ENCODE peak calls at places on chromosomes 11 and 22, in six cellular contexts. Y, F, C, I, W and Z are unnamed samples. For H3K36me3, the result is how much of the 10 kb centered on the place peaks cover.

GRCh38 chr11:132430352-132431091 is 1060.1 kb downstream of the NTM start:
- DNase-seq in I (no peak), C (no peak), W (no peak), F (no peak), Y (no peak), Z (no peak)

GRCh38 chr11:58577441-58578135 is 1.3 kb upstream of the ZFP91 start:
- DNase-seq in W (no peak), C (peak), F (no peak), Y (peak), I (peak), Z (no peak)

GRCh38 chr22:48138427-48138826 is 1376.0 kb downstream of the TBC1D22A start:
- DNase-seq in C (no peak), I (no peak), W (no peak), F (no peak), Y (no peak), Z (no peak)

GRCh38 chr11:38252620-38253019 is 1654.6 kb upstream of the RAG2 start:
- DNase-seq in C (no peak), W (no peak), F (no peak), I (peak), Y (no peak), Z (no peak)

GRCh38 chr22:48866906-48867597 is 960.6 kb downstream of the BRD1 start:
- DNase-seq in C (peak), Y (no peak), F (no peak), I (no peak), W (no peak), Z (no peak)

GRCh38 chr22:24681236-24681635 is 78.2 kb downstream of the GGT1 start:
- DNase-seq in Y (no peak), C (no peak), W (no peak), F (no peak), I (peak), Z (no peak)

GRCh38 chr11:78564037-78564888 is 10.4 kb downstream of the NARS2 start:
- DNase-seq in W (peak), Y (peak), I (peak), F (peak), C (no peak), Z (no peak)

GRCh38 chr11:68345776-68346728 is 33.7 kb downstream of the LRP5 start:
- DNase-seq in Y (no peak), C (no peak), W (no peak), F (no peak), I (no peak), Z (no peak)

GRCh38 chr11:35541621-35542375 is 16.4 kb upstream of the PAMR1 start:
- DNase-seq in I (peak), F (no peak), C (no peak), W (peak), Y (peak), Z (peak)

GRCh38 chr11:67438121-67438902 is 830 bp upstream of the PTPRCAP start:
- DNase-seq in F (peak), I (no peak), W (no peak), Y (no peak), C (peak), Z (no peak)

GRCh38 chr11:77345621-77346020 is 44.1 kb upstream of the GDPD4 start:
- DNase-seq in C (no peak), W (no peak), Y (no peak), F (no peak), I (peak), Z (no peak)

DNA sequence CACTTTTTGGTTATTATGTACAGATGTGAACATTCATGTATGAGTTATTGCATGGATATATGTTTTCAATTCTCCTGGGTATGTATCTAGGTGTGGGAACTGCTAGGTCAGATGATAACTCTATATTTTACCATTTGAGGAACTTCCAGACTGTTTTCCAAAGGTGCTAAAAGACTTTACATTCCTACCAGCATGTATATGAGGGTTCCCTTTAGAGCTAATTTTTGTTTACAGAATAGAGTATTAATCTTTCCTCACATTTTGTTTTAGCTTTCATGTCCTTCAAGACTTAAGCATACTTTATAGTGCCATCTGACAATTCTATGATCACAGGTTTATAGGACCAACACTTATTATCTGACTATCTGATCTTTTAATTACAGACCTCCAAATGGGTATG is 59.6 kb downstream of the HIRA start:
- DNase-seq in F (no peak), C (no peak), Y (no peak), I (no peak), W (no peak), Z (no peak)
- H3K36me3 ChIP-seq in F (under half), C (half or more), Y (under half), I (half or more), W (under half), Z (half or more)

GRCh38 chr11:62705401-62705800 is 1.8 kb downstream of the BSCL2 start:
- DNase-seq in F (no peak), Y (no peak), I (no peak), C (no peak), W (no peak), Z (no peak)
- H3K36me3 ChIP-seq in F (under half), Y (under half), I (under half), C (under half), W (under half), Z (under half)

GRCh38 chr11:2942872-2943710 is 13.9 kb upstream of the PHLDA2 start:
- DNase-seq in W (no peak), C (no peak), Y (no peak), F (no peak), I (no peak), Z (no peak)

GRCh38 chr11:2945757-2946287 is 16.6 kb upstream of the PHLDA2 start:
- DNase-seq in Y (no peak), W (no peak), C (no peak), F (no peak), I (no peak), Z (no peak)

GRCh38 chr11:2944530-2944929 is 15.3 kb upstream of the PHLDA2 start:
- DNase-seq in F (no peak), I (no peak), W (no peak), Y (no peak), C (no peak), Z (no peak)

GRCh38 chr11:2943711-2944118 is 14.5 kb upstream of the PHLDA2 start:
- DNase-seq in I (no peak), C (no peak), W (no peak), F (peak), Y (no peak), Z (no peak)

GRCh38 chr11:2944953-2945756 is 15.9 kb upstream of the PHLDA2 start:
- DNase-seq in F (peak), C (no peak), Y (peak), W (peak), I (peak), Z (peak)
- H3K36me3 ChIP-seq in F (under half), C (under half), Y (under half), W (under half), I (under half), Z (under half)

DNA sequence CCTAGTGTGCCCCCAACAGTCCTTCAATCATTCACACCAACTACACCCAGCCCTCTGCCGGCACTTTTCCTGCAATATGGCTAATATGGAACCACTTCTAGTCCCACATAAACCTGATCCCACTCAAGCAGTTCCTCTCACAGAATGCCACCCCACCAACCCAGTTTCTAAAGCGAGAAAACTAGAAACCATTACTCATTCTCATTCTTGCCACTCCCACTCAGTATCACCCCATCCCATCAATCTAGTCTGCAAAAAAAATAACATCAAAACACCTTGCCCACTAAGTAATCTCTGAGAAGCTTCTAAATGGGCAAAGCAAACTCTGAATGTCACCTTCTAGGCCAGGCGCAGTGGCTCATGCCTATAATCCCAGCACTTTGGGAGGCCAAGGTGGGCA is 17.9 kb downstream of the NAP1L4 start:
- DNase-seq in F (no peak), C (no peak), Y (no peak), W (no peak), I (no peak), Z (no peak)
- H3K36me3 ChIP-seq in F (under half), C (half or more), Y (under half), W (under half), I (half or more), Z (half or more)